ENCODE peak calls at places on chromosomes 1 and 21, in ten cellular contexts. One of them, this sample, is unnamed.

GRCh38 chr21:35940074-35940927 is 120.0 kb downstream of the SETD4 start:
- DNase-seq in CD8-positive, alpha-beta T cell: no peak
- DNase-seq in body of pancreas: peak
- DNase-seq in HFF-Myc: no peak
- DNase-seq in cardiac fibroblast: peak
- DNase-seq in astrocyte of the spinal cord: peak
- DNase-seq in lower leg skin: peak
- DNase-seq in prostate gland: peak
- DNase-seq in PC-9: no peak
- DNase-seq in spleen: no peak
- DNase-seq in this sample: peak

GRCh38 chr21:39822042-39822441 is 45.2 kb upstream of the PCP4 start:
- DNase-seq in lower leg skin: no peak
- DNase-seq in HFF-Myc: no peak
- DNase-seq in cardiac fibroblast: no peak
- DNase-seq in body of pancreas: no peak
- DNase-seq in spleen: no peak
- DNase-seq in astrocyte of the spinal cord: no peak
- DNase-seq in prostate gland: no peak
- DNase-seq in PC-9: no peak
- DNase-seq in CD8-positive, alpha-beta T cell: no peak
- DNase-seq in this sample: no peak

GRCh38 chr1:201655910-201656669 is 117.2 kb downstream of the NAV1 start:
- DNase-seq in cardiac fibroblast: no peak
- DNase-seq in HFF-Myc: no peak
- DNase-seq in CD8-positive, alpha-beta T cell: no peak
- DNase-seq in body of pancreas: no peak
- DNase-seq in astrocyte of the spinal cord: no peak
- DNase-seq in PC-9: no peak
- DNase-seq in lower leg skin: no peak
- DNase-seq in spleen: no peak
- DNase-seq in prostate gland: no peak
- DNase-seq in this sample: no peak

GRCh38 chr1:39105061-39105840 is 79.1 kb downstream of the NDUFS5 start:
- DNase-seq in spleen: peak
- DNase-seq in body of pancreas: peak
- DNase-seq in lower leg skin: peak
- DNase-seq in prostate gland: peak
- DNase-seq in cardiac fibroblast: peak
- DNase-seq in PC-9: no peak
- DNase-seq in astrocyte of the spinal cord: peak
- DNase-seq in CD8-positive, alpha-beta T cell: peak
- DNase-seq in HFF-Myc: no peak
- DNase-seq in this sample: no peak

GRCh38 chr1:230797376-230798186 is 50.4 kb downstream of the CAPN9 start:
- DNase-seq in PC-9: peak
- DNase-seq in lower leg skin: peak
- DNase-seq in body of pancreas: peak
- DNase-seq in spleen: no peak
- DNase-seq in astrocyte of the spinal cord: peak
- DNase-seq in HFF-Myc: peak
- DNase-seq in prostate gland: peak
- DNase-seq in cardiac fibroblast: peak
- DNase-seq in CD8-positive, alpha-beta T cell: no peak
- DNase-seq in this sample: peak

GRCh38 chr1:246750752-246751151 is 26.5 kb downstream of the SCCPDH start:
- DNase-seq in body of pancreas: no peak
- DNase-seq in lower leg skin: no peak
- DNase-seq in spleen: no peak
- DNase-seq in cardiac fibroblast: no peak
- DNase-seq in prostate gland: peak
- DNase-seq in astrocyte of the spinal cord: no peak
- DNase-seq in HFF-Myc: no peak
- DNase-seq in CD8-positive, alpha-beta T cell: no peak
- DNase-seq in PC-9: no peak
- DNase-seq in this sample: no peak

GRCh38 chr1:93005252-93005598 is 44.0 kb upstream of the DIPK1A start:
- DNase-seq in prostate gland: no peak
- DNase-seq in HFF-Myc: no peak
- DNase-seq in CD8-positive, alpha-beta T cell: no peak
- DNase-seq in lower leg skin: no peak
- DNase-seq in body of pancreas: no peak
- DNase-seq in spleen: no peak
- DNase-seq in astrocyte of the spinal cord: no peak
- DNase-seq in cardiac fibroblast: no peak
- DNase-seq in PC-9: no peak
- DNase-seq in this sample: no peak

GRCh38 chr1:37001697-37002096 is 32.6 kb downstream of the GRIK3 start:
- DNase-seq in prostate gland: no peak
- DNase-seq in lower leg skin: no peak
- DNase-seq in astrocyte of the spinal cord: no peak
- DNase-seq in spleen: no peak
- DNase-seq in HFF-Myc: no peak
- DNase-seq in CD8-positive, alpha-beta T cell: no peak
- DNase-seq in cardiac fibroblast: no peak
- DNase-seq in PC-9: no peak
- DNase-seq in body of pancreas: no peak
- DNase-seq in this sample: no peak

GRCh38 chr1:54378157-54378883 is 27.9 kb downstream of the SSBP3 start:
- DNase-seq in HFF-Myc: no peak
- DNase-seq in astrocyte of the spinal cord: no peak
- DNase-seq in body of pancreas: no peak
- DNase-seq in cardiac fibroblast: no peak
- DNase-seq in lower leg skin: no peak
- DNase-seq in prostate gland: no peak
- DNase-seq in CD8-positive, alpha-beta T cell: no peak
- DNase-seq in spleen: no peak
- DNase-seq in PC-9: no peak
- DNase-seq in this sample: no peak

GRCh38 chr1:25610822-25611630 is 5.6 kb upstream of the MAN1C1 start:
- DNase-seq in cardiac fibroblast: peak
- DNase-seq in PC-9: no peak
- DNase-seq in CD8-positive, alpha-beta T cell: peak
- DNase-seq in astrocyte of the spinal cord: no peak
- DNase-seq in spleen: no peak
- DNase-seq in HFF-Myc: no peak
- DNase-seq in body of pancreas: no peak
- DNase-seq in prostate gland: no peak
- DNase-seq in lower leg skin: no peak
- DNase-seq in this sample: no peak

GRCh38 chr21:19510653-19511052 is 1107.1 kb upstream of the TMPRSS15 start:
- DNase-seq in HFF-Myc: no peak
- DNase-seq in PC-9: no peak
- DNase-seq in lower leg skin: no peak
- DNase-seq in astrocyte of the spinal cord: no peak
- DNase-seq in prostate gland: no peak
- DNase-seq in spleen: no peak
- DNase-seq in cardiac fibroblast: no peak
- DNase-seq in CD8-positive, alpha-beta T cell: no peak
- DNase-seq in body of pancreas: no peak
- DNase-seq in this sample: no peak
- TF ChIP-seq CTCF in HFF-Myc: no peak
- TF ChIP-seq CTCF in PC-9: no peak
- TF ChIP-seq CTCF in lower leg skin: no peak
- TF ChIP-seq CTCF in astrocyte of the spinal cord: no peak
- TF ChIP-seq CTCF in prostate gland: no peak
- TF ChIP-seq CTCF in spleen: no peak
- TF ChIP-seq CTCF in cardiac fibroblast: no peak
- TF ChIP-seq CTCF in CD8-positive, alpha-beta T cell: no peak
- TF ChIP-seq CTCF in body of pancreas: no peak
- TF ChIP-seq CTCF in this sample: no peak

DNA sequence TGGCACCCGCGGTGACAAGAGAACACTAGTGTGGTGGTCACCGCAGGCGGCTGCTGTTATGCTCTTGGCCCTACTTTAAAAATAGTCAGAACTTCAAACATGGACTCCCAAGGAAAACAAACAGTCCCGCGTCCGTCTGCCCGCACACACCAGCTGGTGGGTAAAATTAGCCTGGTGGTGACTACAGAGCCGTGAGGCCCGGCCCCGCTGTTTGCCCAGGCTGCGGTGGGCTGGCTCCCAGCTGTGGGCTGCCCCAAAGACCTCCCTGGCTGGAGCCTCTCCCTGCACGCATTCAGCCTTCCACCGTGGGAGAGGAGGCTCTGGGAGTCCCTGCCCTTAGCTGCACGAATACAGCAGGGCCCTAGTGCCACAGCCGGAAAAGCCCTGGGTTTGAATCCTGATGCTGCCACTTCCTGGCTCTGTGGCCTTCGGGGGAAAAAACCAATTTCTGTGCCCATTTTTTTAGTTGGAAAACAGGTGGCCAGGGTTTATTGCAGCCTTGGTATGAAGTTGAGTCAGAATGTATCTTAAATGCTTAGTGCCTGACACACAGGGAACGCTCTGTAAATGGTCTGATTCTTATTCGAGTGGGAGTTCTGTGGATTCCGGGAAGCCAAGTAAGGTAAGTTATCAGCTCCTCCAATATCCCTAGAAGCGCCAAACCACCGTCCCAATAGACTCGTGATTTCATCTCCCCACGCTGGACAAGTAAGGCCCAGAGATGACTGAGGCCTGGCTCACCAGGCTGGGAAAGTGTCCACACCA is 58.2 kb downstream of the ALPL start:
- DNase-seq in spleen: no peak
- DNase-seq in prostate gland: no peak
- DNase-seq in body of pancreas: no peak
- DNase-seq in astrocyte of the spinal cord: peak
- DNase-seq in cardiac fibroblast: peak
- DNase-seq in lower leg skin: no peak
- DNase-seq in PC-9: no peak
- DNase-seq in HFF-Myc: no peak
- DNase-seq in CD8-positive, alpha-beta T cell: no peak
- DNase-seq in this sample: no peak
- H3K4me3 ChIP-seq in spleen: no peak
- H3K4me3 ChIP-seq in prostate gland: no peak
- H3K4me3 ChIP-seq in body of pancreas: no peak
- H3K4me3 ChIP-seq in astrocyte of the spinal cord: no peak
- H3K4me3 ChIP-seq in cardiac fibroblast: no peak
- H3K4me3 ChIP-seq in lower leg skin: no peak
- H3K4me3 ChIP-seq in PC-9: no peak
- H3K4me3 ChIP-seq in HFF-Myc: no peak
- H3K4me3 ChIP-seq in CD8-positive, alpha-beta T cell: no peak
- H3K4me3 ChIP-seq in this sample: no peak

DNA sequence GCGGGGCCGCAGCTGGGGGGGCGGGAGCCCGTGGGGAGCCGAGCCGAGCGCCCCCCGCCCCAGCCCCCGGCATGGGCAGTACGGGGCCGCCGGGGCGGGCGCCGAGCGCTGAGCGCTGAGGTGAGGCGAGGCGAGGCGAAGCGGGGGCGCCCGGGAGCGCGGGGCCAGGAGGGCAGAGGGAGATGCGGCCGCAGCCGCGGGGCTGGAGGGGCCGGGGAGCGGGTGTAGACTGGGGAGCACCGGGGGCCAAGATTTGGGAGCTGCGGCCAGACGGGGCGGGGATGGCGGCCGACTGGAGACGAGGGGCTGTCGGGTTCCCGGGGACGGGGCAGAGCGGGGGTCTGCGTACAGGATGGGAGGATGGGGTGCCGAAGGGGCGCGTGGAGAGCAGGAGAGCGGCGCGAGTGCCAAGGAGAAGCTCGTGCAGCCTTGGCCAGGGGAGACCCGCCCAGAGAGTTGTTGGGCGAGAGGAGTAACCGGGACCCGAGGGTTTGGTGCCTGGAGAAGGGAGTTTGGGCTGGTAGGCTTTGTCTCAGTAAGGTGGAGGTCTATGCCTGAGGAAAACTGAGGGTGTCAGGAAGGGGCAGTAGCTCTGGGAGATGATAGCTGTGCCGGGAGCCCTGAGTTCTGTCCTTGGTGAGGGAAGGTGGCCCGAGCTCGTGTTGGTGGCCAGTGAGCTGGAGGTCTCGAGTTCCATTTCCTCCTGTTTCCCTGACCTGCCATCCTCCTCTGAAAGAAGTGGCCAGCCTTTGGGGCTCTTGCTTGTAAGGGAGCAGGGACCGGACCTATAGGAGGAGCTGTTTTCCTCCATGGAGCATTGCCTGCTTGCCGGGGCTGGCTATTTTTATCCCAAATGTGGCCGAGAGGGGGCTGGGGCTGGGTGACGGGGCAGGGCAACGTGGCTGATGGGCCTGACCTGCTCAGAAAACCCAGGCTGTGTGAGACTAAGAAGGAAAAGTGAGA is 539 bp downstream of the ATP8B2 start:
- DNase-seq in cardiac fibroblast: peak
- DNase-seq in astrocyte of the spinal cord: peak
- DNase-seq in HFF-Myc: peak
- DNase-seq in PC-9: no peak
- DNase-seq in spleen: peak
- DNase-seq in CD8-positive, alpha-beta T cell: peak
- DNase-seq in prostate gland: peak
- DNase-seq in lower leg skin: peak
- DNase-seq in body of pancreas: peak
- DNase-seq in this sample: no peak
- TF ChIP-seq CTCF in cardiac fibroblast: peak
- TF ChIP-seq CTCF in astrocyte of the spinal cord: peak
- TF ChIP-seq CTCF in HFF-Myc: peak
- TF ChIP-seq CTCF in PC-9: peak
- TF ChIP-seq CTCF in spleen: peak
- TF ChIP-seq CTCF in CD8-positive, alpha-beta T cell: peak
- TF ChIP-seq CTCF in prostate gland: peak
- TF ChIP-seq CTCF in lower leg skin: peak
- TF ChIP-seq CTCF in body of pancreas: peak
- TF ChIP-seq CTCF in this sample: peak

DNA sequence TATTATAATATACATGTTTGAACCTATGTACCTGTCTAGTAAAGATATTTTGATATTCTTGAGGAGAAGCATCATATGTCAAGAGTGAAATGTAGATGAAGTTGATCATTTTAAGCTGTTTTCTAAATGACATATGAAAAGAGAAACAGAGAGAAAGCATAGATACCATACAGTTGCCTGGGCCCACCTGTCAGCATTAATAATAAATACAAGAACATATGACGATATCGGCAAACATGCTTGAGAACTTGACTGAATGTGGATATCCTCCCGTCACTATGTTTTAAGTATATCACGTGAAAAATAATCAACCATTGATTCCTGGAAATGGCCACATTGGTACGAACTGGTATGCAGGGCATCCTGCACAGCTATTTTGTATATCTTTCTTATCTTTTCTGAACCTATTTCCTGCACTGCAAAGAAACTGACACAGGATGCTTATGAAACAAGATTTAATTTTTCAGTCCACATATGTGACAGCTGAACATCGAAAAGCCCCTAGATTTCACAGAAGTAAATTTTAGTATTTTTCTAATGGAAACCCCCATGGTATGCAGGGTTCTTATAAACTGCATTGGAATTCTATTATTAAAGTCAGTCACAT is 22.9 kb upstream of the RGS1 start:
- DNase-seq in cardiac fibroblast: no peak
- DNase-seq in HFF-Myc: no peak
- DNase-seq in body of pancreas: no peak
- DNase-seq in astrocyte of the spinal cord: no peak
- DNase-seq in prostate gland: no peak
- DNase-seq in lower leg skin: no peak
- DNase-seq in CD8-positive, alpha-beta T cell: no peak
- DNase-seq in PC-9: no peak
- DNase-seq in spleen: no peak
- DNase-seq in this sample: no peak
- H3K4me3 ChIP-seq in cardiac fibroblast: no peak
- H3K4me3 ChIP-seq in HFF-Myc: no peak
- H3K4me3 ChIP-seq in body of pancreas: no peak
- H3K4me3 ChIP-seq in astrocyte of the spinal cord: no peak
- H3K4me3 ChIP-seq in prostate gland: no peak
- H3K4me3 ChIP-seq in lower leg skin: no peak
- H3K4me3 ChIP-seq in CD8-positive, alpha-beta T cell: no peak
- H3K4me3 ChIP-seq in PC-9: no peak
- H3K4me3 ChIP-seq in spleen: no peak
- H3K4me3 ChIP-seq in this sample: no peak

GRCh38 chr1:41394918-41395598 is 33.8 kb downstream of the FOXO6 start:
- DNase-seq in lower leg skin: no peak
- DNase-seq in PC-9: peak
- DNase-seq in HFF-Myc: no peak
- DNase-seq in body of pancreas: no peak
- DNase-seq in cardiac fibroblast: no peak
- DNase-seq in prostate gland: no peak
- DNase-seq in astrocyte of the spinal cord: no peak
- DNase-seq in CD8-positive, alpha-beta T cell: no peak
- DNase-seq in spleen: no peak
- DNase-seq in this sample: no peak
- TF ChIP-seq CTCF in lower leg skin: no peak
- TF ChIP-seq CTCF in PC-9: no peak
- TF ChIP-seq CTCF in HFF-Myc: no peak
- TF ChIP-seq CTCF in body of pancreas: no peak
- TF ChIP-seq CTCF in cardiac fibroblast: no peak
- TF ChIP-seq CTCF in prostate gland: no peak
- TF ChIP-seq CTCF in astrocyte of the spinal cord: no peak
- TF ChIP-seq CTCF in CD8-positive, alpha-beta T cell: no peak
- TF ChIP-seq CTCF in spleen: no peak
- TF ChIP-seq CTCF in this sample: no peak

This sample was measured in epithelial cell of proximal tubule.